ENCODE peak calls at places on chromosome 12, in four cellular contexts. One of them, this sample, is unnamed.

GRCh38 chr12:65432606-65433005 is 154.1 kb downstream of the MSRB3 start:
- DNase-seq in stimulated activated CD4-positive, alpha-beta T cell treated with anti-CD3 and anti-CD28 coated beads, Interleukin-4, amount 100 ng/mL, for 48 hours: no peak
- DNase-seq in dermis microvascular lymphatic vessel endothelial cell: no peak
- DNase-seq in non-pigmented ciliary epithelial cell: no peak
- DNase-seq in this sample: no peak

GRCh38 chr12:86193931-86194330 is 62.3 kb downstream of the MGAT4C start:
- DNase-seq in stimulated activated CD4-positive, alpha-beta T cell treated with anti-CD3 and anti-CD28 coated beads, Interleukin-4, amount 100 ng/mL, for 48 hours: no peak
- DNase-seq in dermis microvascular lymphatic vessel endothelial cell: peak
- DNase-seq in non-pigmented ciliary epithelial cell: no peak
- DNase-seq in this sample: no peak

GRCh38 chr12:68821357-68822188 is 13.6 kb downstream of the MDM2 start:
- DNase-seq in stimulated activated CD4-positive, alpha-beta T cell treated with anti-CD3 and anti-CD28 coated beads, Interleukin-4, amount 100 ng/mL, for 48 hours: no peak
- DNase-seq in dermis microvascular lymphatic vessel endothelial cell: no peak
- DNase-seq in non-pigmented ciliary epithelial cell: no peak
- DNase-seq in this sample: no peak

GRCh38 chr12:95237315-95237714 is 19.7 kb downstream of the VEZT start:
- DNase-seq in stimulated activated CD4-positive, alpha-beta T cell treated with anti-CD3 and anti-CD28 coated beads, Interleukin-4, amount 100 ng/mL, for 48 hours: no peak
- DNase-seq in dermis microvascular lymphatic vessel endothelial cell: no peak
- DNase-seq in non-pigmented ciliary epithelial cell: no peak
- DNase-seq in this sample: no peak

GRCh38 chr12:75660805-75661404 is 149.5 kb upstream of the KRR1 start:
- DNase-seq in stimulated activated CD4-positive, alpha-beta T cell treated with anti-CD3 and anti-CD28 coated beads, Interleukin-4, amount 100 ng/mL, for 48 hours: no peak
- DNase-seq in dermis microvascular lymphatic vessel endothelial cell: peak
- DNase-seq in non-pigmented ciliary epithelial cell: peak
- DNase-seq in this sample: no peak

GRCh38 chr12:5305425-5305824 is 126.5 kb upstream of the NTF3 start:
- DNase-seq in stimulated activated CD4-positive, alpha-beta T cell treated with anti-CD3 and anti-CD28 coated beads, Interleukin-4, amount 100 ng/mL, for 48 hours: no peak
- DNase-seq in dermis microvascular lymphatic vessel endothelial cell: no peak
- DNase-seq in non-pigmented ciliary epithelial cell: no peak
- DNase-seq in this sample: no peak

GRCh38 chr12:85642810-85643209 is 193.4 kb downstream of the RASSF9 start:
- DNase-seq in stimulated activated CD4-positive, alpha-beta T cell treated with anti-CD3 and anti-CD28 coated beads, Interleukin-4, amount 100 ng/mL, for 48 hours: no peak
- DNase-seq in dermis microvascular lymphatic vessel endothelial cell: no peak
- DNase-seq in non-pigmented ciliary epithelial cell: no peak
- DNase-seq in this sample: peak

GRCh38 chr12:26275313-26276257 is 80.2 kb downstream of the SSPN start:
- DNase-seq in stimulated activated CD4-positive, alpha-beta T cell treated with anti-CD3 and anti-CD28 coated beads, Interleukin-4, amount 100 ng/mL, for 48 hours: no peak
- DNase-seq in dermis microvascular lymphatic vessel endothelial cell: no peak
- DNase-seq in non-pigmented ciliary epithelial cell: no peak
- DNase-seq in this sample: no peak

GRCh38 chr12:105820407-105821140 is 318.2 kb downstream of the NUAK1 start:
- DNase-seq in stimulated activated CD4-positive, alpha-beta T cell treated with anti-CD3 and anti-CD28 coated beads, Interleukin-4, amount 100 ng/mL, for 48 hours: no peak
- DNase-seq in dermis microvascular lymphatic vessel endothelial cell: no peak
- DNase-seq in non-pigmented ciliary epithelial cell: peak
- DNase-seq in this sample: peak

GRCh38 chr12:85280138-85280983 is at the start of gene ALX1:
- DNase-seq in stimulated activated CD4-positive, alpha-beta T cell treated with anti-CD3 and anti-CD28 coated beads, Interleukin-4, amount 100 ng/mL, for 48 hours: no peak
- DNase-seq in dermis microvascular lymphatic vessel endothelial cell: peak
- DNase-seq in non-pigmented ciliary epithelial cell: no peak
- DNase-seq in this sample: no peak

GRCh38 chr12:83700858-83701257 is 1014.2 kb downstream of the TMTC2 start:
- DNase-seq in stimulated activated CD4-positive, alpha-beta T cell treated with anti-CD3 and anti-CD28 coated beads, Interleukin-4, amount 100 ng/mL, for 48 hours: no peak
- DNase-seq in dermis microvascular lymphatic vessel endothelial cell: no peak
- DNase-seq in non-pigmented ciliary epithelial cell: peak
- DNase-seq in this sample: peak

GRCh38 chr12:130685850-130686249 is 30.2 kb downstream of the RIMBP2 start:
- DNase-seq in stimulated activated CD4-positive, alpha-beta T cell treated with anti-CD3 and anti-CD28 coated beads, Interleukin-4, amount 100 ng/mL, for 48 hours: no peak
- DNase-seq in dermis microvascular lymphatic vessel endothelial cell: no peak
- DNase-seq in non-pigmented ciliary epithelial cell: no peak
- DNase-seq in this sample: no peak

GRCh38 chr12:57173089-57173488 is 25.7 kb upstream of the LRP1-AS start:
- DNase-seq in stimulated activated CD4-positive, alpha-beta T cell treated with anti-CD3 and anti-CD28 coated beads, Interleukin-4, amount 100 ng/mL, for 48 hours: peak
- DNase-seq in dermis microvascular lymphatic vessel endothelial cell: peak
- DNase-seq in non-pigmented ciliary epithelial cell: no peak
- DNase-seq in this sample: no peak

GRCh38 chr12:56836317-56836716 is 73.2 kb downstream of the HSD17B6 start:
- DNase-seq in stimulated activated CD4-positive, alpha-beta T cell treated with anti-CD3 and anti-CD28 coated beads, Interleukin-4, amount 100 ng/mL, for 48 hours: no peak
- DNase-seq in dermis microvascular lymphatic vessel endothelial cell: no peak
- DNase-seq in non-pigmented ciliary epithelial cell: no peak
- DNase-seq in this sample: no peak

GRCh38 chr12:12736759-12737676 is 19.9 kb downstream of the CDKN1B start:
- DNase-seq in stimulated activated CD4-positive, alpha-beta T cell treated with anti-CD3 and anti-CD28 coated beads, Interleukin-4, amount 100 ng/mL, for 48 hours: no peak
- DNase-seq in dermis microvascular lymphatic vessel endothelial cell: peak
- DNase-seq in non-pigmented ciliary epithelial cell: no peak
- DNase-seq in this sample: no peak

GRCh38 chr12:92779902-92780301 is 77.1 kb downstream of the PLEKHG7 start:
- DNase-seq in stimulated activated CD4-positive, alpha-beta T cell treated with anti-CD3 and anti-CD28 coated beads, Interleukin-4, amount 100 ng/mL, for 48 hours: no peak
- DNase-seq in dermis microvascular lymphatic vessel endothelial cell: no peak
- DNase-seq in non-pigmented ciliary epithelial cell: no peak
- DNase-seq in this sample: no peak

GRCh38 chr12:75783093-75783877 is 248.3 kb downstream of the PHLDA1 start:
- DNase-seq in stimulated activated CD4-positive, alpha-beta T cell treated with anti-CD3 and anti-CD28 coated beads, Interleukin-4, amount 100 ng/mL, for 48 hours: no peak
- DNase-seq in dermis microvascular lymphatic vessel endothelial cell: no peak
- DNase-seq in non-pigmented ciliary epithelial cell: no peak
- DNase-seq in this sample: no peak

GRCh38 chr12:105601158-105601557 is 270.7 kb downstream of the C12orf75 start:
- DNase-seq in stimulated activated CD4-positive, alpha-beta T cell treated with anti-CD3 and anti-CD28 coated beads, Interleukin-4, amount 100 ng/mL, for 48 hours: no peak
- DNase-seq in dermis microvascular lymphatic vessel endothelial cell: no peak
- DNase-seq in non-pigmented ciliary epithelial cell: no peak
- DNase-seq in this sample: no peak

This sample was measured in AG09309.